ENCODE peak calls at places on chromosomes 4 and X, in seven cellular contexts. E is MCF 10A; Y is tibial nerve; K is effector CD4-positive, alpha-beta T cell; D is Right ventricle myocardium inferior; P is AG04450; A is HEK293T. N is an unnamed sample.

GRCh38 chr4:110344165-110344564 is 131.8 kb upstream of the ENPEP start:
- DNase-seq in Y (no peak), A (peak; percentile 30), E (peak; percentile 22), P (no peak), K (no peak), D (no peak), N (no peak)

GRCh38 chr4:46946914-46947313 is 37.9 kb upstream of the COX7B2 start:
- DNase-seq in P (no peak), D (no peak), E (peak; percentile 49), K (no peak), Y (no peak), A (no peak), N (no peak)

GRCh38 chrX:133005038-133005437 is 46.6 kb upstream of the HS6ST2 start:
- DNase-seq in K (no peak), A (peak; percentile 52), Y (no peak), D (no peak), P (no peak), E (peak; percentile 30), N (no peak)

GRCh38 chr4:8741513-8742226 is 130.0 kb downstream of the HMX1 start:
- DNase-seq in P (no peak), D (no peak), K (no peak), Y (no peak), E (no peak), A (no peak), N (no peak)

GRCh38 chr4:6150046-6150735 is 50.2 kb downstream of the JAKMIP1 start:
- DNase-seq in Y (no peak), A (no peak), P (no peak), D (no peak), E (no peak), K (no peak), N (no peak)

GRCh38 chr4:30721353-30722091 is 1.4 kb downstream of the PCDH7 start:
- DNase-seq in E (peak; percentile 34), A (no peak), Y (no peak), D (peak; percentile 71), K (no peak), P (no peak), N (no peak)

GRCh38 chrX:108426262-108426661 is 12.0 kb downstream of the COL4A6 start:
- DNase-seq in Y (no peak), E (no peak), K (no peak), D (no peak), A (no peak), P (no peak), N (no peak)

GRCh38 chr4:15893967-15894366 is 44.6 kb downstream of the FGFBP1 start:
- DNase-seq in D (no peak), K (no peak), E (peak; percentile 97), P (peak; percentile 86), Y (peak; percentile 13), A (no peak), N (no peak)

GRCh38 chr4:160110891-160111290 is 1008.0 kb downstream of the RAPGEF2 start:
- DNase-seq in A (no peak), P (no peak), K (no peak), D (no peak), Y (no peak), E (no peak), N (no peak)

GRCh38 chrX:149040873-149041535 is 464.1 kb downstream of the IDS start:
- DNase-seq in A (no peak), D (no peak), E (peak; percentile 21), Y (no peak), K (no peak), P (no peak), N (no peak)

GRCh38 chr4:89506866-89507494 is 199.4 kb upstream of the GPRIN3 start:
- DNase-seq in K (no peak), D (no peak), Y (no peak), A (no peak), P (no peak), E (no peak), N (no peak)

GRCh38 chr4:10599574-10599973 is 85.0 kb downstream of the CLNK start:
- DNase-seq in P (no peak), K (no peak), A (no peak), E (no peak), Y (no peak), D (no peak), N (no peak)

GRCh38 chr4:154132406-154132805 is 343.5 kb upstream of the SFRP2 start:
- DNase-seq in Y (no peak), D (no peak), K (no peak), P (no peak), A (no peak), E (no peak), N (no peak)

GRCh38 chr4:180057198-180057821 is 2185.9 kb upstream of the TENM3 start:
- DNase-seq in K (no peak), Y (no peak), P (no peak), E (no peak), D (no peak), A (peak; percentile 15), N (no peak)

GRCh38 chrX:48983081-48983480 is 11.4 kb upstream of the KCND1 start:
- DNase-seq in K (no peak), Y (no peak), D (no peak), A (no peak), P (no peak), E (no peak), N (no peak)

GRCh38 chrX:3066555-3066954 is 25.3 kb downstream of the ARSF start:
- DNase-seq in D (no peak), Y (no peak), K (no peak), E (peak; percentile 18), P (no peak), A (no peak), N (no peak)